ENCODE peak calls at places on chromosomes 13 and 19, in four cellular contexts. S is HepG2, M is SK-N-SH, B is H1. V is an unnamed sample.
A peak's percentile ranks its signal among the peaks of the same experiment; 100 is the strongest.

GRCh38 chr19:53521373-53522202 is 16.4 kb upstream of the ZNF331 start:
- DNase-seq in M (peak; percentile 19), B (no peak), S (no peak), V (no peak)

GRCh38 chr13:59343993-59344780 is 819.5 kb downstream of the DIAPH3 start:
- DNase-seq in S (no peak), B (no peak), M (peak; percentile 42), V (no peak)

GRCh38 chr19:17300992-17301585 is 2.1 kb downstream of the ABHD8 start:
- DNase-seq in M (no peak), S (no peak), B (no peak), V (no peak)

GRCh38 chr19:32933571-32933970 is 38.2 kb downstream of the CEP89 start:
- DNase-seq in B (no peak), M (no peak), S (no peak), V (no peak)

GRCh38 chr19:55080915-55081772 is 5.5 kb downstream of the EPS8L1 start:
- DNase-seq in B (peak; percentile 92), M (peak; percentile 94), S (peak; percentile 53), V (peak; percentile 85)

GRCh38 chr19:41351339-41352245 is 2.1 kb downstream of the TGFB1 start:
- DNase-seq in M (peak; percentile 62), S (no peak), B (no peak), V (peak; percentile 90)

GRCh38 chr19:51531349-51532315 is at the start of gene SIGLEC6:
- DNase-seq in M (no peak), B (no peak), S (no peak), V (peak; percentile 54)

GRCh38 chr19:43594710-43595604 is 977 bp downstream of the IRGQ start:
- DNase-seq in M (peak; percentile 76), B (no peak), S (peak; percentile 47), V (peak; percentile 61)

GRCh38 chr19:29532097-29532496 is 6.3 kb downstream of the VSTM2B start:
- DNase-seq in M (no peak), B (no peak), S (no peak), V (no peak)

GRCh38 chr19:2382530-2383222 is 22.6 kb downstream of the TMPRSS9 start:
- DNase-seq in B (no peak), M (no peak), S (no peak), V (no peak)

GRCh38 chr13:40388617-40389016 is 277.8 kb downstream of the FOXO1 start:
- DNase-seq in S (no peak), B (no peak), M (no peak), V (peak; percentile 36)

GRCh38 chr13:112733661-112734379 is 44.0 kb downstream of the ATP11A start:
- DNase-seq in S (no peak), M (peak; percentile 58), B (no peak), V (no peak)

GRCh38 chr13:108961542-108962125 is 332.2 kb downstream of the MYO16 start:
- DNase-seq in S (peak; percentile 43), M (peak; percentile 63), B (no peak), V (no peak)

GRCh38 chr13:47081246-47081645 is 184.4 kb upstream of the HTR2A start:
- DNase-seq in B (no peak), M (no peak), S (no peak), V (no peak)
- TF ChIP-seq TAF1 in B (no peak), M (no peak), S (no peak), V (no peak)

DNA sequence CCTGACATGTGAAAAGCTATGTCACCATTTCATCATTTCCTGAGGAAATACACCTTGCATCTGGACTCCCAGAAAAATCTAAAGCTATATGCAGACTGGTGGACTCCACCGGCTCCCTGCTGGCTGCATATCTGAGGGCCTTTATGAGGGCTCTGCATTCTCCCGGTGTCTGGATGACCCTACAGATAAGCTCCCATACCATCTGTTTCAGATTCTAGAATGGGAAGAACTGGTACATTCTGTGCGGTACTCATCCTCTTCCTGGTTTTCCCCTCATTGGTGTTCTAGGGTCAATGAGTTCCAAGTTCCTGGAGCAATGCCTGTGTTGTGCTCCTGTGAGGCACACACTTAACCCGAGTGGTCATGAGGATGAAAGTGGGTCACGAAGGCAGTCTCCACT is 60.4 kb downstream of the COL4A1 start:
- DNase-seq in M (no peak), B (no peak), S (no peak), V (no peak)
- TF ChIP-seq TAF1 in M (no peak), B (no peak), S (no peak), V (no peak)

GRCh38 chr19:5993516-5994406 is 15.8 kb upstream of the RANBP3 start:
- DNase-seq in M (peak; percentile 93), B (no peak), S (no peak), V (no peak)
- TF ChIP-seq TAF1 in M (no peak), B (no peak), S (no peak), V (no peak)

GRCh38 chr13:73520566-73521290 is 461.9 kb downstream of the KLF5 start:
- DNase-seq in B (no peak), S (no peak), M (no peak), V (no peak)
- TF ChIP-seq TAF1 in B (no peak), S (no peak), M (no peak), V (no peak)

GRCh38 chr19:47228937-47229673 is 1.9 kb downstream of the BBC3 start:
- DNase-seq in B (no peak), M (no peak), S (peak; percentile 32), V (no peak)

GRCh38 chr19:47226426-47227346 is 4.3 kb downstream of the BBC3 start:
- DNase-seq in B (no peak), M (peak; percentile 60), S (peak; percentile 89), V (no peak)

GRCh38 chr19:47229674-47230121 is 1.3 kb downstream of the BBC3 start:
- DNase-seq in S (no peak), B (no peak), M (peak; percentile 26), V (no peak)

GRCh38 chr19:47227347-47228167 is 3.4 kb downstream of the BBC3 start:
- DNase-seq in B (peak; percentile 99), S (peak; percentile 88), M (peak; percentile 77), V (no peak)

GRCh38 chr19:47228168-47228936 is 2.6 kb downstream of the BBC3 start:
- DNase-seq in S (peak; percentile 69), B (no peak), M (peak; percentile 66), V (no peak)
- TF ChIP-seq TAF1 in S (peak; percentile 64), B (no peak), M (no peak), V (peak; percentile 24)

V was measured in GM12892.